ENCODE peak calls at places on chromosomes 13 and 19, in seven cellular contexts. One of them, this sample, is unnamed.

GRCh38 chr13:91346062-91346461 is 1.4 kb upstream of the MIR17HG start:
- DNase-seq in Caco-2: no peak
- DNase-seq in bronchial epithelial cell: no peak
- DNase-seq in hepatocyte: no peak
- DNase-seq in heart left ventricle: no peak
- DNase-seq in HFFc6: no peak
- DNase-seq in BJ: no peak
- DNase-seq in this sample: no peak

GRCh38 chr19:54035215-54036178 is 28.2 kb downstream of the VSTM1 start:
- DNase-seq in Caco-2: no peak
- DNase-seq in BJ: peak
- DNase-seq in heart left ventricle: no peak
- DNase-seq in HFFc6: peak
- DNase-seq in bronchial epithelial cell: peak
- DNase-seq in hepatocyte: no peak
- DNase-seq in this sample: no peak

GRCh38 chr19:56839665-56840451 is 668 bp downstream of the PEG3 start:
- DNase-seq in heart left ventricle: peak
- DNase-seq in hepatocyte: no peak
- DNase-seq in Caco-2: no peak
- DNase-seq in BJ: peak
- DNase-seq in bronchial epithelial cell: peak
- DNase-seq in HFFc6: no peak
- DNase-seq in this sample: no peak

GRCh38 chr19:37309834-37310575 is 60.9 kb upstream of the ZNF527 start:
- DNase-seq in bronchial epithelial cell: no peak
- DNase-seq in BJ: no peak
- DNase-seq in Caco-2: no peak
- DNase-seq in HFFc6: no peak
- DNase-seq in hepatocyte: peak
- DNase-seq in heart left ventricle: no peak
- DNase-seq in this sample: no peak

GRCh38 chr13:29791508-29791907 is 58.9 kb downstream of the UBL3 start:
- DNase-seq in BJ: no peak
- DNase-seq in Caco-2: no peak
- DNase-seq in heart left ventricle: no peak
- DNase-seq in hepatocyte: no peak
- DNase-seq in bronchial epithelial cell: no peak
- DNase-seq in HFFc6: no peak
- DNase-seq in this sample: no peak

GRCh38 chr19:37932985-37933953 is 26.3 kb downstream of the SIPA1L3 start:
- DNase-seq in heart left ventricle: no peak
- DNase-seq in bronchial epithelial cell: peak
- DNase-seq in BJ: no peak
- DNase-seq in hepatocyte: peak
- DNase-seq in HFFc6: peak
- DNase-seq in Caco-2: peak
- DNase-seq in this sample: peak

GRCh38 chr13:93180376-93180966 is 46.1 kb upstream of the GPC6 start:
- DNase-seq in hepatocyte: no peak
- DNase-seq in heart left ventricle: no peak
- DNase-seq in BJ: peak
- DNase-seq in bronchial epithelial cell: no peak
- DNase-seq in Caco-2: no peak
- DNase-seq in HFFc6: no peak
- DNase-seq in this sample: no peak

GRCh38 chr13:95704510-95704909 is 27.6 kb downstream of the DNAJC3 start:
- DNase-seq in BJ: no peak
- DNase-seq in bronchial epithelial cell: no peak
- DNase-seq in heart left ventricle: no peak
- DNase-seq in Caco-2: peak
- DNase-seq in HFFc6: no peak
- DNase-seq in hepatocyte: no peak
- DNase-seq in this sample: no peak

GRCh38 chr13:97353927-97354326 is 80.0 kb upstream of the RAP2A start:
- DNase-seq in bronchial epithelial cell: no peak
- DNase-seq in HFFc6: peak
- DNase-seq in heart left ventricle: no peak
- DNase-seq in Caco-2: no peak
- DNase-seq in BJ: no peak
- DNase-seq in hepatocyte: no peak
- DNase-seq in this sample: no peak

GRCh38 chr13:57286511-57287098 is 119.6 kb downstream of the PRR20E start:
- DNase-seq in hepatocyte: peak
- DNase-seq in BJ: no peak
- DNase-seq in heart left ventricle: no peak
- DNase-seq in HFFc6: no peak
- DNase-seq in Caco-2: no peak
- DNase-seq in bronchial epithelial cell: no peak
- DNase-seq in this sample: no peak

GRCh38 chr13:50015263-50015662 is at the start of gene KCNRG:
- DNase-seq in hepatocyte: no peak
- DNase-seq in Caco-2: no peak
- DNase-seq in heart left ventricle: no peak
- DNase-seq in BJ: no peak
- DNase-seq in HFFc6: no peak
- DNase-seq in bronchial epithelial cell: peak
- DNase-seq in this sample: no peak

GRCh38 chr13:51734786-51735185 is 69.2 kb downstream of the DHRS12 start:
- DNase-seq in bronchial epithelial cell: no peak
- DNase-seq in BJ: no peak
- DNase-seq in HFFc6: no peak
- DNase-seq in hepatocyte: no peak
- DNase-seq in Caco-2: no peak
- DNase-seq in heart left ventricle: no peak
- DNase-seq in this sample: no peak

GRCh38 chr19:47089767-47090350 is 23.7 kb downstream of the ZC3H4 start:
- DNase-seq in HFFc6: no peak
- DNase-seq in heart left ventricle: no peak
- DNase-seq in BJ: no peak
- DNase-seq in bronchial epithelial cell: no peak
- DNase-seq in hepatocyte: no peak
- DNase-seq in Caco-2: no peak
- DNase-seq in this sample: no peak

GRCh38 chr19:30431591-30431990 is 59.4 kb downstream of the ZNF536 start:
- DNase-seq in BJ: no peak
- DNase-seq in bronchial epithelial cell: no peak
- DNase-seq in Caco-2: no peak
- DNase-seq in heart left ventricle: no peak
- DNase-seq in hepatocyte: no peak
- DNase-seq in HFFc6: no peak
- DNase-seq in this sample: no peak

GRCh38 chr19:13076320-13076719 is 26.3 kb downstream of the LYL1 start:
- DNase-seq in hepatocyte: no peak
- DNase-seq in heart left ventricle: no peak
- DNase-seq in Caco-2: no peak
- DNase-seq in BJ: no peak
- DNase-seq in bronchial epithelial cell: no peak
- DNase-seq in HFFc6: no peak
- DNase-seq in this sample: no peak

GRCh38 chr13:112854321-112854720 is 114.7 kb upstream of the MCF2L start:
- DNase-seq in hepatocyte: no peak
- DNase-seq in Caco-2: no peak
- DNase-seq in HFFc6: no peak
- DNase-seq in bronchial epithelial cell: no peak
- DNase-seq in BJ: no peak
- DNase-seq in heart left ventricle: no peak
- DNase-seq in this sample: no peak

GRCh38 chr19:11736696-11737095 is 2.0 kb downstream of the ZNF823 start:
- DNase-seq in hepatocyte: peak
- DNase-seq in bronchial epithelial cell: peak
- DNase-seq in HFFc6: peak
- DNase-seq in heart left ventricle: peak
- DNase-seq in Caco-2: peak
- DNase-seq in BJ: peak
- DNase-seq in this sample: no peak

DNA sequence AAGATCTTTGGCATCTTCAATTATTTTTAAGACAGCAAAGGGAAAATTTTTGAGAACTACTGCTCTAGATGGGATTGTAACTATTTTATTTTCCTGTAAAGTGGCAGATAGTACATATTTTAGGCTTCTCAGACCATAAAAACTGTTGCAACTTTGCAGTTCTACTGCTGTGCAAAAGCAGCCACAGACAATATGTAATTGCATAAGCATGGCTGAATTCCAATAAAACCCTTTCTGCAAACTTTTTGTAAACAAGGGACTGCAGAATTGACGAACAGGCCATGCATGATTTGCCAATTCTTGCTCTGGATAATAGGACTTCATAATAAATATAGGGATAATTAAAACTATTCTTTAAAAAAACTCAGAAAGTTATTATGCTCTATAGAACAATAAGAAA is 149.1 kb downstream of the SLITRK5 start:
- DNase-seq in hepatocyte: no peak
- DNase-seq in BJ: no peak
- DNase-seq in heart left ventricle: no peak
- DNase-seq in Caco-2: no peak
- DNase-seq in bronchial epithelial cell: no peak
- DNase-seq in HFFc6: no peak
- DNase-seq in this sample: no peak
- TF ChIP-seq CTCF in hepatocyte: no peak
- TF ChIP-seq CTCF in BJ: no peak
- TF ChIP-seq CTCF in heart left ventricle: no peak
- TF ChIP-seq CTCF in Caco-2: no peak
- TF ChIP-seq CTCF in bronchial epithelial cell: no peak
- TF ChIP-seq CTCF in HFFc6: no peak
- TF ChIP-seq CTCF in this sample: no peak

GRCh38 chr19:2198317-2198716 is 34.6 kb downstream of the DOT1L start:
- DNase-seq in Caco-2: no peak
- DNase-seq in hepatocyte: no peak
- DNase-seq in heart left ventricle: no peak
- DNase-seq in bronchial epithelial cell: no peak
- DNase-seq in BJ: no peak
- DNase-seq in HFFc6: no peak
- DNase-seq in this sample: no peak

GRCh38 chr19:2199861-2200623 is 36.1 kb downstream of the PLEKHJ1 start:
- DNase-seq in HFFc6: no peak
- DNase-seq in BJ: no peak
- DNase-seq in hepatocyte: no peak
- DNase-seq in heart left ventricle: no peak
- DNase-seq in Caco-2: no peak
- DNase-seq in bronchial epithelial cell: no peak
- DNase-seq in this sample: no peak

GRCh38 chr19:2197270-2197669 is 33.5 kb downstream of the DOT1L start:
- DNase-seq in bronchial epithelial cell: no peak
- DNase-seq in Caco-2: no peak
- DNase-seq in HFFc6: no peak
- DNase-seq in heart left ventricle: no peak
- DNase-seq in BJ: no peak
- DNase-seq in hepatocyte: no peak
- DNase-seq in this sample: no peak

GRCh38 chr19:2201473-2202148 is 34.5 kb downstream of the PLEKHJ1 start:
- DNase-seq in BJ: no peak
- DNase-seq in heart left ventricle: no peak
- DNase-seq in hepatocyte: no peak
- DNase-seq in bronchial epithelial cell: peak
- DNase-seq in Caco-2: no peak
- DNase-seq in HFFc6: no peak
- DNase-seq in this sample: no peak

DNA sequence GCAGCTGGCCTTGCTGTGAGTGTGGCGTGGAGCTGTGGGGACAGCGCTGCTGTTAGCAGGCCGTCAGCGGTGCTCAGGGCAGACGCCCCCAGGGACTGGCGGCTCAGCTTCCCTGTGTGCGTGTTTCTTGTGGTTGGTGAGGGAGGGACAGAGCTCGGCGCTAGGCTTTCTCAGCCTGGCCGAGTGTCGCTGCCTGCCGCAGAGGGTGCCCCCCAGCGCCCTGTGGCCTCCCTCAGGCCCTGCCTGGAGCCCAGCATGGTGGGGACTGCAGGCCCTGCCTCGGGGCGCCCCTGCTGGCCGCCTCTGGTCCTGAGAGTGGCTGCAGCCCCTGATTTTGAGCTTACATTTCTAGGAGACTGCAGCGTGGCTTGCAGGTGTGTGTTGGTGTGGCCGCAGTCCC is 35.5 kb downstream of the DOT1L start:
- DNase-seq in Caco-2: no peak
- DNase-seq in hepatocyte: no peak
- DNase-seq in BJ: no peak
- DNase-seq in bronchial epithelial cell: no peak
- DNase-seq in HFFc6: no peak
- DNase-seq in heart left ventricle: no peak
- DNase-seq in this sample: no peak
- TF ChIP-seq CTCF in Caco-2: no peak
- TF ChIP-seq CTCF in hepatocyte: no peak
- TF ChIP-seq CTCF in BJ: peak
- TF ChIP-seq CTCF in bronchial epithelial cell: peak
- TF ChIP-seq CTCF in HFFc6: peak
- TF ChIP-seq CTCF in heart left ventricle: peak
- TF ChIP-seq CTCF in this sample: no peak

GRCh38 chr19:50536662-50537305 is 23.1 kb upstream of the ASPDH start:
- DNase-seq in heart left ventricle: no peak
- DNase-seq in bronchial epithelial cell: no peak
- DNase-seq in BJ: no peak
- DNase-seq in HFFc6: no peak
- DNase-seq in hepatocyte: no peak
- DNase-seq in Caco-2: no peak
- DNase-seq in this sample: no peak
- TF ChIP-seq CTCF in heart left ventricle: no peak
- TF ChIP-seq CTCF in bronchial epithelial cell: no peak
- TF ChIP-seq CTCF in BJ: peak
- TF ChIP-seq CTCF in HFFc6: no peak
- TF ChIP-seq CTCF in hepatocyte: no peak
- TF ChIP-seq CTCF in Caco-2: no peak
- TF ChIP-seq CTCF in this sample: no peak

GRCh38 chr13:24682353-24682752 is 2.1 kb downstream of the ATP12A start:
- DNase-seq in bronchial epithelial cell: no peak
- DNase-seq in hepatocyte: no peak
- DNase-seq in heart left ventricle: no peak
- DNase-seq in HFFc6: no peak
- DNase-seq in Caco-2: no peak
- DNase-seq in BJ: no peak
- DNase-seq in this sample: no peak

GRCh38 chr13:24681930-24682329 is 1.7 kb downstream of the ATP12A start:
- DNase-seq in bronchial epithelial cell: no peak
- DNase-seq in BJ: no peak
- DNase-seq in hepatocyte: no peak
- DNase-seq in heart left ventricle: no peak
- DNase-seq in HFFc6: no peak
- DNase-seq in Caco-2: no peak
- DNase-seq in this sample: no peak

GRCh38 chr13:24683833-24684599 is 3.8 kb downstream of the ATP12A start:
- DNase-seq in HFFc6: no peak
- DNase-seq in Caco-2: peak
- DNase-seq in heart left ventricle: peak
- DNase-seq in hepatocyte: peak
- DNase-seq in BJ: no peak
- DNase-seq in bronchial epithelial cell: peak
- DNase-seq in this sample: peak

GRCh38 chr13:24684600-24684998 is 4.4 kb downstream of the ATP12A start:
- DNase-seq in HFFc6: no peak
- DNase-seq in Caco-2: no peak
- DNase-seq in BJ: no peak
- DNase-seq in bronchial epithelial cell: no peak
- DNase-seq in heart left ventricle: no peak
- DNase-seq in hepatocyte: no peak
- DNase-seq in this sample: no peak

DNA sequence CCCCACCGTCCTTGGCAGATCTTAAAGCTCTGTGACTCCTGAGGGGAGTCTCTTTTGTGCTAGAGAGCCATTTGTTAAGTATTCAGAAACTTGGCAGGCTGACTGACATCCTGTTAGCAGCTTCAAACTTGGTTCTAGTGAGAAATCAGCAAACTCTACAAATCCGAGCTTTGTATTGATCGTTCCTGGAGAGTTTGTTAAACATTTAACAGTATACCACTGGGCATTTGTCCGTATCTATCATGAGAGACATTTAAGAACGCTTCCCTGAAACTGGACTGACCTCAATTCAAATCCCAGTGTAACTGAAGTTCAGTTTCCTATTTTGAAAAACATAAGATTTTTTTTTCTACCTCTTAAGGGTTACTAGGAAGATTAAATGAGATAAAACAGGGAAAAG is 3.2 kb downstream of the ATP12A start:
- DNase-seq in BJ: no peak
- DNase-seq in hepatocyte: no peak
- DNase-seq in HFFc6: no peak
- DNase-seq in Caco-2: no peak
- DNase-seq in heart left ventricle: no peak
- DNase-seq in bronchial epithelial cell: no peak
- DNase-seq in this sample: no peak
- TF ChIP-seq CTCF in BJ: no peak
- TF ChIP-seq CTCF in hepatocyte: no peak
- TF ChIP-seq CTCF in HFFc6: no peak
- TF ChIP-seq CTCF in Caco-2: no peak
- TF ChIP-seq CTCF in heart left ventricle: no peak
- TF ChIP-seq CTCF in bronchial epithelial cell: no peak
- TF ChIP-seq CTCF in this sample: no peak